ENCODE peak calls at places on chromosomes 12 and 14, in ten cellular contexts. One of them, this sample, is unnamed.

GRCh38 chr12:129162805-129163204 is 309.5 kb downstream of the GLT1D1 start:
- DNase-seq in prostate gland: no peak
- DNase-seq in HCT116: no peak
- DNase-seq in GM10248: no peak
- DNase-seq in NCI-H510A treated with DMSO at 0.1 percent for 48 hours: no peak
- DNase-seq in psoas muscle: no peak
- DNase-seq in stimulated activated CD4-positive, alpha-beta T cell treated with anti-CD3 and anti-CD28 coated beads, Interleukin-12 subunit alpha, Interleukin-12 subunit beta, amount 100 ng/mL, for 48 hours: no peak
- DNase-seq in mesothelial cell of epicardium: no peak
- DNase-seq in AG09309: no peak
- DNase-seq in activated gamma-delta T cell treated with Interleukin-2 at 50 U/mL for 16 hours: no peak
- DNase-seq in this sample: no peak

GRCh38 chr12:101480849-101481248 is 5.7 kb downstream of the SPIC start:
- DNase-seq in prostate gland: no peak
- DNase-seq in HCT116: no peak
- DNase-seq in GM10248: no peak
- DNase-seq in NCI-H510A treated with DMSO at 0.1 percent for 48 hours: no peak
- DNase-seq in psoas muscle: no peak
- DNase-seq in stimulated activated CD4-positive, alpha-beta T cell treated with anti-CD3 and anti-CD28 coated beads, Interleukin-12 subunit alpha, Interleukin-12 subunit beta, amount 100 ng/mL, for 48 hours: no peak
- DNase-seq in mesothelial cell of epicardium: no peak
- DNase-seq in AG09309: no peak
- DNase-seq in activated gamma-delta T cell treated with Interleukin-2 at 50 U/mL for 16 hours: no peak
- DNase-seq in this sample: no peak

GRCh38 chr14:63770187-63770807 is 42.4 kb upstream of the SGPP1 start:
- DNase-seq in prostate gland: peak; percentile 50
- DNase-seq in HCT116: peak; percentile 36
- DNase-seq in GM10248: peak; percentile 63
- DNase-seq in NCI-H510A treated with DMSO at 0.1 percent for 48 hours: no peak
- DNase-seq in psoas muscle: no peak
- DNase-seq in stimulated activated CD4-positive, alpha-beta T cell treated with anti-CD3 and anti-CD28 coated beads, Interleukin-12 subunit alpha, Interleukin-12 subunit beta, amount 100 ng/mL, for 48 hours: no peak
- DNase-seq in mesothelial cell of epicardium: no peak
- DNase-seq in AG09309: peak; percentile 50
- DNase-seq in activated gamma-delta T cell treated with Interleukin-2 at 50 U/mL for 16 hours: peak; percentile 53
- DNase-seq in this sample: no peak

GRCh38 chr12:2582631-2583616 is 211.8 kb upstream of the FKBP4 start:
- DNase-seq in prostate gland: peak; percentile 36
- DNase-seq in HCT116: peak; percentile 10
- DNase-seq in GM10248: peak; percentile 81
- DNase-seq in NCI-H510A treated with DMSO at 0.1 percent for 48 hours: peak; percentile 45
- DNase-seq in psoas muscle: peak; percentile 77
- DNase-seq in stimulated activated CD4-positive, alpha-beta T cell treated with anti-CD3 and anti-CD28 coated beads, Interleukin-12 subunit alpha, Interleukin-12 subunit beta, amount 100 ng/mL, for 48 hours: peak; percentile 29
- DNase-seq in mesothelial cell of epicardium: peak; percentile 68
- DNase-seq in AG09309: no peak
- DNase-seq in activated gamma-delta T cell treated with Interleukin-2 at 50 U/mL for 16 hours: peak; percentile 30
- DNase-seq in this sample: no peak

GRCh38 chr12:59079029-59079428 is 158.7 kb upstream of the LRIG3 start:
- DNase-seq in prostate gland: peak; percentile 39
- DNase-seq in HCT116: no peak
- DNase-seq in GM10248: no peak
- DNase-seq in NCI-H510A treated with DMSO at 0.1 percent for 48 hours: no peak
- DNase-seq in psoas muscle: no peak
- DNase-seq in stimulated activated CD4-positive, alpha-beta T cell treated with anti-CD3 and anti-CD28 coated beads, Interleukin-12 subunit alpha, Interleukin-12 subunit beta, amount 100 ng/mL, for 48 hours: no peak
- DNase-seq in mesothelial cell of epicardium: no peak
- DNase-seq in AG09309: no peak
- DNase-seq in activated gamma-delta T cell treated with Interleukin-2 at 50 U/mL for 16 hours: no peak
- DNase-seq in this sample: no peak

GRCh38 chr14:50122291-50122690 is 5.9 kb upstream of the VCPKMT start:
- DNase-seq in prostate gland: no peak
- DNase-seq in HCT116: no peak
- DNase-seq in GM10248: no peak
- DNase-seq in NCI-H510A treated with DMSO at 0.1 percent for 48 hours: no peak
- DNase-seq in psoas muscle: no peak
- DNase-seq in stimulated activated CD4-positive, alpha-beta T cell treated with anti-CD3 and anti-CD28 coated beads, Interleukin-12 subunit alpha, Interleukin-12 subunit beta, amount 100 ng/mL, for 48 hours: no peak
- DNase-seq in mesothelial cell of epicardium: no peak
- DNase-seq in AG09309: no peak
- DNase-seq in activated gamma-delta T cell treated with Interleukin-2 at 50 U/mL for 16 hours: no peak
- DNase-seq in this sample: no peak

GRCh38 chr14:60867503-60868172 is 113.2 kb downstream of the TRMT5 start:
- DNase-seq in prostate gland: no peak
- DNase-seq in HCT116: no peak
- DNase-seq in GM10248: no peak
- DNase-seq in NCI-H510A treated with DMSO at 0.1 percent for 48 hours: no peak
- DNase-seq in psoas muscle: no peak
- DNase-seq in stimulated activated CD4-positive, alpha-beta T cell treated with anti-CD3 and anti-CD28 coated beads, Interleukin-12 subunit alpha, Interleukin-12 subunit beta, amount 100 ng/mL, for 48 hours: no peak
- DNase-seq in mesothelial cell of epicardium: no peak
- DNase-seq in AG09309: no peak
- DNase-seq in activated gamma-delta T cell treated with Interleukin-2 at 50 U/mL for 16 hours: no peak
- DNase-seq in this sample: no peak

GRCh38 chr14:95817271-95817670 is 59.4 kb upstream of the TUNAR start:
- DNase-seq in prostate gland: no peak
- DNase-seq in HCT116: no peak
- DNase-seq in GM10248: no peak
- DNase-seq in NCI-H510A treated with DMSO at 0.1 percent for 48 hours: no peak
- DNase-seq in psoas muscle: no peak
- DNase-seq in stimulated activated CD4-positive, alpha-beta T cell treated with anti-CD3 and anti-CD28 coated beads, Interleukin-12 subunit alpha, Interleukin-12 subunit beta, amount 100 ng/mL, for 48 hours: no peak
- DNase-seq in mesothelial cell of epicardium: no peak
- DNase-seq in AG09309: no peak
- DNase-seq in activated gamma-delta T cell treated with Interleukin-2 at 50 U/mL for 16 hours: no peak
- DNase-seq in this sample: no peak

GRCh38 chr12:50070314-50071060 is 13.1 kb downstream of the ASIC1 start:
- DNase-seq in prostate gland: peak; percentile 68
- DNase-seq in HCT116: peak; percentile 64
- DNase-seq in GM10248: peak; percentile 77
- DNase-seq in NCI-H510A treated with DMSO at 0.1 percent for 48 hours: peak; percentile 55
- DNase-seq in psoas muscle: peak; percentile 86
- DNase-seq in stimulated activated CD4-positive, alpha-beta T cell treated with anti-CD3 and anti-CD28 coated beads, Interleukin-12 subunit alpha, Interleukin-12 subunit beta, amount 100 ng/mL, for 48 hours: peak; percentile 34
- DNase-seq in mesothelial cell of epicardium: peak; percentile 71
- DNase-seq in AG09309: no peak
- DNase-seq in activated gamma-delta T cell treated with Interleukin-2 at 50 U/mL for 16 hours: peak; percentile 68
- DNase-seq in this sample: no peak

GRCh38 chr12:1518763-1519516 is 75.4 kb downstream of the FBXL14 start:
- DNase-seq in prostate gland: peak; percentile 59
- DNase-seq in HCT116: peak; percentile 32
- DNase-seq in GM10248: no peak
- DNase-seq in NCI-H510A treated with DMSO at 0.1 percent for 48 hours: peak; percentile 74
- DNase-seq in psoas muscle: no peak
- DNase-seq in stimulated activated CD4-positive, alpha-beta T cell treated with anti-CD3 and anti-CD28 coated beads, Interleukin-12 subunit alpha, Interleukin-12 subunit beta, amount 100 ng/mL, for 48 hours: no peak
- DNase-seq in mesothelial cell of epicardium: no peak
- DNase-seq in AG09309: peak; percentile 27
- DNase-seq in activated gamma-delta T cell treated with Interleukin-2 at 50 U/mL for 16 hours: no peak
- DNase-seq in this sample: peak; percentile 94

GRCh38 chr14:75267141-75267601 is 11.5 kb upstream of the FOS start:
- DNase-seq in prostate gland: no peak
- DNase-seq in HCT116: no peak
- DNase-seq in GM10248: no peak
- DNase-seq in NCI-H510A treated with DMSO at 0.1 percent for 48 hours: no peak
- DNase-seq in psoas muscle: no peak
- DNase-seq in stimulated activated CD4-positive, alpha-beta T cell treated with anti-CD3 and anti-CD28 coated beads, Interleukin-12 subunit alpha, Interleukin-12 subunit beta, amount 100 ng/mL, for 48 hours: no peak
- DNase-seq in mesothelial cell of epicardium: no peak
- DNase-seq in AG09309: no peak
- DNase-seq in activated gamma-delta T cell treated with Interleukin-2 at 50 U/mL for 16 hours: no peak
- DNase-seq in this sample: no peak

GRCh38 chr12:23504641-23505399 is 444.6 kb downstream of the SOX5 start:
- DNase-seq in prostate gland: no peak
- DNase-seq in HCT116: no peak
- DNase-seq in GM10248: no peak
- DNase-seq in NCI-H510A treated with DMSO at 0.1 percent for 48 hours: no peak
- DNase-seq in psoas muscle: no peak
- DNase-seq in stimulated activated CD4-positive, alpha-beta T cell treated with anti-CD3 and anti-CD28 coated beads, Interleukin-12 subunit alpha, Interleukin-12 subunit beta, amount 100 ng/mL, for 48 hours: no peak
- DNase-seq in mesothelial cell of epicardium: no peak
- DNase-seq in AG09309: no peak
- DNase-seq in activated gamma-delta T cell treated with Interleukin-2 at 50 U/mL for 16 hours: no peak
- DNase-seq in this sample: no peak

GRCh38 chr12:67434653-67435375 is 165.7 kb downstream of the CAND1 start:
- DNase-seq in prostate gland: no peak
- DNase-seq in HCT116: no peak
- DNase-seq in GM10248: no peak
- DNase-seq in NCI-H510A treated with DMSO at 0.1 percent for 48 hours: no peak
- DNase-seq in psoas muscle: no peak
- DNase-seq in stimulated activated CD4-positive, alpha-beta T cell treated with anti-CD3 and anti-CD28 coated beads, Interleukin-12 subunit alpha, Interleukin-12 subunit beta, amount 100 ng/mL, for 48 hours: no peak
- DNase-seq in mesothelial cell of epicardium: no peak
- DNase-seq in AG09309: peak; percentile 94
- DNase-seq in activated gamma-delta T cell treated with Interleukin-2 at 50 U/mL for 16 hours: no peak
- DNase-seq in this sample: no peak

GRCh38 chr14:103157969-103158368 is 34.7 kb downstream of the TNFAIP2 start:
- DNase-seq in prostate gland: no peak
- DNase-seq in HCT116: no peak
- DNase-seq in GM10248: no peak
- DNase-seq in NCI-H510A treated with DMSO at 0.1 percent for 48 hours: no peak
- DNase-seq in psoas muscle: no peak
- DNase-seq in stimulated activated CD4-positive, alpha-beta T cell treated with anti-CD3 and anti-CD28 coated beads, Interleukin-12 subunit alpha, Interleukin-12 subunit beta, amount 100 ng/mL, for 48 hours: no peak
- DNase-seq in mesothelial cell of epicardium: no peak
- DNase-seq in AG09309: no peak
- DNase-seq in activated gamma-delta T cell treated with Interleukin-2 at 50 U/mL for 16 hours: no peak
- DNase-seq in this sample: no peak

GRCh38 chr12:77772606-77773298 is 57.9 kb upstream of the NAV3 start:
- DNase-seq in prostate gland: no peak
- DNase-seq in HCT116: no peak
- DNase-seq in GM10248: no peak
- DNase-seq in NCI-H510A treated with DMSO at 0.1 percent for 48 hours: no peak
- DNase-seq in psoas muscle: no peak
- DNase-seq in stimulated activated CD4-positive, alpha-beta T cell treated with anti-CD3 and anti-CD28 coated beads, Interleukin-12 subunit alpha, Interleukin-12 subunit beta, amount 100 ng/mL, for 48 hours: no peak
- DNase-seq in mesothelial cell of epicardium: no peak
- DNase-seq in AG09309: no peak
- DNase-seq in activated gamma-delta T cell treated with Interleukin-2 at 50 U/mL for 16 hours: no peak
- DNase-seq in this sample: no peak

GRCh38 chr14:61188936-61189808 is 92.0 kb downstream of the TMEM30B start:
- DNase-seq in prostate gland: peak; percentile 43
- DNase-seq in HCT116: no peak
- DNase-seq in GM10248: peak; percentile 69
- DNase-seq in NCI-H510A treated with DMSO at 0.1 percent for 48 hours: no peak
- DNase-seq in psoas muscle: peak; percentile 89
- DNase-seq in stimulated activated CD4-positive, alpha-beta T cell treated with anti-CD3 and anti-CD28 coated beads, Interleukin-12 subunit alpha, Interleukin-12 subunit beta, amount 100 ng/mL, for 48 hours: no peak
- DNase-seq in mesothelial cell of epicardium: peak; percentile 34
- DNase-seq in AG09309: no peak
- DNase-seq in activated gamma-delta T cell treated with Interleukin-2 at 50 U/mL for 16 hours: no peak
- DNase-seq in this sample: no peak

GRCh38 chr12:6950944-6951540 is at the start of gene PTPN6:
- DNase-seq in prostate gland: no peak
- DNase-seq in HCT116: no peak
- DNase-seq in GM10248: peak; percentile 58
- DNase-seq in NCI-H510A treated with DMSO at 0.1 percent for 48 hours: no peak
- DNase-seq in psoas muscle: peak; percentile 81
- DNase-seq in stimulated activated CD4-positive, alpha-beta T cell treated with anti-CD3 and anti-CD28 coated beads, Interleukin-12 subunit alpha, Interleukin-12 subunit beta, amount 100 ng/mL, for 48 hours: no peak
- DNase-seq in mesothelial cell of epicardium: no peak
- DNase-seq in AG09309: no peak
- DNase-seq in activated gamma-delta T cell treated with Interleukin-2 at 50 U/mL for 16 hours: peak; percentile 63
- DNase-seq in this sample: no peak

GRCh38 chr14:71363961-71364360 is 456.7 kb downstream of the PCNX1 start:
- DNase-seq in prostate gland: no peak
- DNase-seq in HCT116: no peak
- DNase-seq in GM10248: no peak
- DNase-seq in NCI-H510A treated with DMSO at 0.1 percent for 48 hours: no peak
- DNase-seq in psoas muscle: no peak
- DNase-seq in stimulated activated CD4-positive, alpha-beta T cell treated with anti-CD3 and anti-CD28 coated beads, Interleukin-12 subunit alpha, Interleukin-12 subunit beta, amount 100 ng/mL, for 48 hours: no peak
- DNase-seq in mesothelial cell of epicardium: no peak
- DNase-seq in AG09309: peak; percentile 32
- DNase-seq in activated gamma-delta T cell treated with Interleukin-2 at 50 U/mL for 16 hours: no peak
- DNase-seq in this sample: no peak

GRCh38 chr12:57389033-57389432 is 41.8 kb downstream of the R3HDM2 start:
- DNase-seq in prostate gland: no peak
- DNase-seq in HCT116: peak; percentile 10
- DNase-seq in GM10248: no peak
- DNase-seq in NCI-H510A treated with DMSO at 0.1 percent for 48 hours: no peak
- DNase-seq in psoas muscle: no peak
- DNase-seq in stimulated activated CD4-positive, alpha-beta T cell treated with anti-CD3 and anti-CD28 coated beads, Interleukin-12 subunit alpha, Interleukin-12 subunit beta, amount 100 ng/mL, for 48 hours: no peak
- DNase-seq in mesothelial cell of epicardium: no peak
- DNase-seq in AG09309: peak; percentile 57
- DNase-seq in activated gamma-delta T cell treated with Interleukin-2 at 50 U/mL for 16 hours: no peak
- DNase-seq in this sample: peak; percentile 50

GRCh38 chr12:55937956-55938355 is 7.0 kb downstream of the DGKA start:
- DNase-seq in prostate gland: no peak
- DNase-seq in HCT116: no peak
- DNase-seq in GM10248: no peak
- DNase-seq in NCI-H510A treated with DMSO at 0.1 percent for 48 hours: no peak
- DNase-seq in psoas muscle: no peak
- DNase-seq in stimulated activated CD4-positive, alpha-beta T cell treated with anti-CD3 and anti-CD28 coated beads, Interleukin-12 subunit alpha, Interleukin-12 subunit beta, amount 100 ng/mL, for 48 hours: no peak
- DNase-seq in mesothelial cell of epicardium: no peak
- DNase-seq in AG09309: no peak
- DNase-seq in activated gamma-delta T cell treated with Interleukin-2 at 50 U/mL for 16 hours: no peak
- DNase-seq in this sample: no peak

GRCh38 chr12:10851243-10851858 is 2.1 kb upstream of the PRR4 start:
- DNase-seq in prostate gland: no peak
- DNase-seq in HCT116: no peak
- DNase-seq in GM10248: no peak
- DNase-seq in NCI-H510A treated with DMSO at 0.1 percent for 48 hours: no peak
- DNase-seq in psoas muscle: no peak
- DNase-seq in stimulated activated CD4-positive, alpha-beta T cell treated with anti-CD3 and anti-CD28 coated beads, Interleukin-12 subunit alpha, Interleukin-12 subunit beta, amount 100 ng/mL, for 48 hours: no peak
- DNase-seq in mesothelial cell of epicardium: no peak
- DNase-seq in AG09309: no peak
- DNase-seq in activated gamma-delta T cell treated with Interleukin-2 at 50 U/mL for 16 hours: no peak
- DNase-seq in this sample: no peak